ENCODE peak calls at places on chromosomes 2 and 18, in six cellular contexts. One of them, this sample, is unnamed. For H3K4me1, the result is how much of the 10 kb centered on the place peaks cover.

GRCh38 chr2:84940088-84940470 is 30.9 kb upstream of the KCMF1 start:
- DNase-seq in neuronal stem cell: no peak
- DNase-seq in IMR-90: no peak
- DNase-seq in trophoblast cell: no peak
- DNase-seq in H9: no peak
- DNase-seq in H1: no peak
- DNase-seq in this sample: no peak

GRCh38 chr2:26535663-26536275 is 57.8 kb upstream of the OTOF start:
- DNase-seq in neuronal stem cell: no peak
- DNase-seq in IMR-90: no peak
- DNase-seq in trophoblast cell: no peak
- DNase-seq in H9: no peak
- DNase-seq in H1: no peak
- DNase-seq in this sample: no peak

GRCh38 chr2:237859533-237860272 is at the start of gene RAMP1:
- DNase-seq in neuronal stem cell: no peak
- DNase-seq in IMR-90: peak
- DNase-seq in trophoblast cell: peak
- DNase-seq in H9: no peak
- DNase-seq in H1: no peak
- DNase-seq in this sample: peak

GRCh38 chr18:6650063-6650462 is 79.5 kb upstream of the ARHGAP28 start:
- DNase-seq in neuronal stem cell: no peak
- DNase-seq in IMR-90: no peak
- DNase-seq in trophoblast cell: no peak
- DNase-seq in H9: no peak
- DNase-seq in H1: no peak
- DNase-seq in this sample: no peak

GRCh38 chr2:54557601-54558187 is 101.6 kb downstream of the SPTBN1 start:
- DNase-seq in neuronal stem cell: peak
- DNase-seq in IMR-90: no peak
- DNase-seq in trophoblast cell: peak
- DNase-seq in H9: peak
- DNase-seq in H1: peak
- DNase-seq in this sample: peak

GRCh38 chr2:88760819-88761598 is 69.5 kb downstream of the RPIA start:
- DNase-seq in neuronal stem cell: no peak
- DNase-seq in IMR-90: no peak
- DNase-seq in trophoblast cell: no peak
- DNase-seq in H9: no peak
- DNase-seq in H1: no peak
- DNase-seq in this sample: no peak

GRCh38 chr18:2027026-2027425 is 544.3 kb downstream of the METTL4 start:
- DNase-seq in neuronal stem cell: no peak
- DNase-seq in IMR-90: no peak
- DNase-seq in trophoblast cell: no peak
- DNase-seq in H9: no peak
- DNase-seq in H1: no peak
- DNase-seq in this sample: no peak

GRCh38 chr2:210376618-210377175 is 61.7 kb upstream of the MYL1 start:
- DNase-seq in neuronal stem cell: no peak
- DNase-seq in IMR-90: no peak
- DNase-seq in trophoblast cell: no peak
- DNase-seq in H9: no peak
- DNase-seq in H1: no peak
- DNase-seq in this sample: no peak

GRCh38 chr2:138760693-138761092 is 19.5 kb downstream of the NXPH2 start:
- DNase-seq in neuronal stem cell: no peak
- DNase-seq in IMR-90: no peak
- DNase-seq in trophoblast cell: no peak
- DNase-seq in H9: no peak
- DNase-seq in H1: no peak
- DNase-seq in this sample: no peak

GRCh38 chr2:234963785-234964615 is 12.2 kb downstream of the SH3BP4 start:
- DNase-seq in neuronal stem cell: no peak
- DNase-seq in IMR-90: peak
- DNase-seq in trophoblast cell: no peak
- DNase-seq in H9: no peak
- DNase-seq in H1: no peak
- DNase-seq in this sample: peak

GRCh38 chr2:45778720-45779171 is 127.3 kb downstream of the PRKCE start:
- DNase-seq in neuronal stem cell: no peak
- DNase-seq in IMR-90: peak
- DNase-seq in trophoblast cell: peak
- DNase-seq in H9: peak
- DNase-seq in H1: peak
- DNase-seq in this sample: peak

GRCh38 chr2:177344316-177344715 is 48.3 kb upstream of the AGPS start:
- DNase-seq in neuronal stem cell: no peak
- DNase-seq in IMR-90: no peak
- DNase-seq in trophoblast cell: no peak
- DNase-seq in H9: no peak
- DNase-seq in H1: no peak
- DNase-seq in this sample: no peak

GRCh38 chr2:171687287-171688128 is at the start of gene DYNC1I2:
- DNase-seq in neuronal stem cell: peak
- DNase-seq in IMR-90: peak
- DNase-seq in trophoblast cell: peak
- DNase-seq in H9: peak
- DNase-seq in H1: peak
- DNase-seq in this sample: peak

DNA sequence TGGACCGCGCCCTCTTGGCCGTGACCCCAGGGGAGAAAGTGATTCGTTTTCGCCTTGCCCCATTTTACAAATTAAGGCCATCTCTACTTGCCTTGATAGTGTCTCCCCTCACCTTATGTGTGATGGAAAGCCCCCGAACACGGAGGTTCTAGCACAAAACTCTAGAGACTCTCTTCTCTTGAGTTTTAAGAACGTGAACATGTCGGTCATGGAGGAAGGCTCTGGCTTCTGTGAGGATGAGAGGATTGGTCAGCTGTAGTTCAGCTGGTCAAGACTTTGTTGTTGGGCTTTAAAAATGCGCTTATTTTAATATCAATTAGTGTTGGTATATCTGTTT is 828 bp downstream of the DYNC1I2 start:
- DNase-seq in neuronal stem cell: no peak
- DNase-seq in IMR-90: peak
- DNase-seq in trophoblast cell: peak
- DNase-seq in H9: no peak
- DNase-seq in H1: no peak
- DNase-seq in this sample: peak
- H3K4me1 ChIP-seq in neuronal stem cell: under half
- H3K4me1 ChIP-seq in IMR-90: under half
- H3K4me1 ChIP-seq in trophoblast cell: under half
- H3K4me1 ChIP-seq in H9: under half
- H3K4me1 ChIP-seq in H1: under half
- H3K4me1 ChIP-seq in this sample: under half

GRCh38 chr2:3022841-3023372 is 354.7 kb downstream of the EIPR1 start:
- DNase-seq in neuronal stem cell: no peak
- DNase-seq in IMR-90: no peak
- DNase-seq in trophoblast cell: no peak
- DNase-seq in H9: peak
- DNase-seq in H1: no peak
- DNase-seq in this sample: no peak

GRCh38 chr2:3024401-3024935 is 353.1 kb downstream of the EIPR1 start:
- DNase-seq in neuronal stem cell: no peak
- DNase-seq in IMR-90: no peak
- DNase-seq in trophoblast cell: no peak
- DNase-seq in H9: peak
- DNase-seq in H1: no peak
- DNase-seq in this sample: no peak

GRCh38 chr2:3023531-3023930 is 354.1 kb downstream of the EIPR1 start:
- DNase-seq in neuronal stem cell: no peak
- DNase-seq in IMR-90: no peak
- DNase-seq in trophoblast cell: no peak
- DNase-seq in H9: peak
- DNase-seq in H1: no peak
- DNase-seq in this sample: no peak

GRCh38 chr2:3025261-3025660 is 352.4 kb downstream of the EIPR1 start:
- DNase-seq in neuronal stem cell: no peak
- DNase-seq in IMR-90: no peak
- DNase-seq in trophoblast cell: no peak
- DNase-seq in H9: peak
- DNase-seq in H1: no peak
- DNase-seq in this sample: no peak

GRCh38 chr2:3025984-3026383 is 351.6 kb downstream of the EIPR1 start:
- DNase-seq in neuronal stem cell: no peak
- DNase-seq in IMR-90: no peak
- DNase-seq in trophoblast cell: no peak
- DNase-seq in H9: peak
- DNase-seq in H1: no peak
- DNase-seq in this sample: no peak
- H3K23ac ChIP-seq in neuronal stem cell: no peak
- H3K23ac ChIP-seq in IMR-90: no peak
- H3K23ac ChIP-seq in trophoblast cell: no peak
- H3K23ac ChIP-seq in H9: no peak
- H3K23ac ChIP-seq in H1: no peak
- H3K23ac ChIP-seq in this sample: no peak

DNA sequence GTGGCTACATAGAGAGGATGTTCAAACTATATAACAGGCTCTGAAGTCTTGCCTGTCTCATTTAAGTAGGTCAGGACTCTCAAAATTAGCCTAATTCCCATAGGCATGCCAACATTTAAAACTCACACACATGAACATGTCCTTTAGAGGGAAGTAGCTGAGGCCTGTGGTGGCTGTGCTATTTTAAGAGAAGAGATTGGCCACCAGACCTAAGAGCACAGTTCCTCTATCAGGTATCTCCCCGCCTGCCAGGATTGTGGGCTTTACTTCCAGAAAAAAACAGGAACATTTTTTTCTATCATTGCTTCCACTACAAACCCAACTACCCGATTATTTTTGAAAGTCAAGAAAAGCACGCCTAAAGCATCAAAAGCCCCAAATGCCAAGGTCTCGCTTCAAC is 15.4 kb downstream of the FHL2 start:
- DNase-seq in neuronal stem cell: no peak
- DNase-seq in IMR-90: no peak
- DNase-seq in trophoblast cell: no peak
- DNase-seq in H9: no peak
- DNase-seq in H1: no peak
- DNase-seq in this sample: no peak
- H3K4me1 ChIP-seq in neuronal stem cell: under half
- H3K4me1 ChIP-seq in IMR-90: under half
- H3K4me1 ChIP-seq in trophoblast cell: under half
- H3K4me1 ChIP-seq in H9: under half
- H3K4me1 ChIP-seq in H1: under half
- H3K4me1 ChIP-seq in this sample: under half

GRCh38 chr18:79507076-79507545 is 111.4 kb downstream of the NFATC1 start:
- DNase-seq in neuronal stem cell: no peak
- DNase-seq in IMR-90: no peak
- DNase-seq in trophoblast cell: no peak
- DNase-seq in H9: no peak
- DNase-seq in H1: no peak
- DNase-seq in this sample: no peak
- H3K23ac ChIP-seq in neuronal stem cell: peak
- H3K23ac ChIP-seq in IMR-90: no peak
- H3K23ac ChIP-seq in trophoblast cell: no peak
- H3K23ac ChIP-seq in H9: no peak
- H3K23ac ChIP-seq in H1: no peak
- H3K23ac ChIP-seq in this sample: no peak

GRCh38 chr2:196187898-196188458 is 16.6 kb upstream of the STK17B start:
- DNase-seq in neuronal stem cell: no peak
- DNase-seq in IMR-90: no peak
- DNase-seq in trophoblast cell: no peak
- DNase-seq in H9: no peak
- DNase-seq in H1: no peak
- DNase-seq in this sample: no peak

GRCh38 chr2:196184919-196185318 is 13.5 kb upstream of the STK17B start:
- DNase-seq in neuronal stem cell: no peak
- DNase-seq in IMR-90: no peak
- DNase-seq in trophoblast cell: no peak
- DNase-seq in H9: no peak
- DNase-seq in H1: no peak
- DNase-seq in this sample: no peak

GRCh38 chr2:196183528-196184231 is 12.3 kb upstream of the STK17B start:
- DNase-seq in neuronal stem cell: no peak
- DNase-seq in IMR-90: no peak
- DNase-seq in trophoblast cell: no peak
- DNase-seq in H9: no peak
- DNase-seq in H1: no peak
- DNase-seq in this sample: no peak

GRCh38 chr2:196183172-196183473 is 11.7 kb upstream of the STK17B start:
- DNase-seq in neuronal stem cell: no peak
- DNase-seq in IMR-90: no peak
- DNase-seq in trophoblast cell: no peak
- DNase-seq in H9: no peak
- DNase-seq in H1: no peak
- DNase-seq in this sample: no peak

GRCh38 chr2:196186266-196186980 is 15.0 kb upstream of the STK17B start:
- DNase-seq in neuronal stem cell: no peak
- DNase-seq in IMR-90: no peak
- DNase-seq in trophoblast cell: peak
- DNase-seq in H9: no peak
- DNase-seq in H1: no peak
- DNase-seq in this sample: no peak
- H3K4me1 ChIP-seq in neuronal stem cell: under half
- H3K4me1 ChIP-seq in IMR-90: under half
- H3K4me1 ChIP-seq in trophoblast cell: under half
- H3K4me1 ChIP-seq in H9: under half
- H3K4me1 ChIP-seq in H1: under half
- H3K4me1 ChIP-seq in this sample: under half

GRCh38 chr2:218217366-218218309 is 649 bp downstream of the ARPC2 start:
- DNase-seq in neuronal stem cell: peak
- DNase-seq in IMR-90: peak
- DNase-seq in trophoblast cell: peak
- DNase-seq in H9: peak
- DNase-seq in H1: peak
- DNase-seq in this sample: peak
- H3K23ac ChIP-seq in neuronal stem cell: peak
- H3K23ac ChIP-seq in IMR-90: peak
- H3K23ac ChIP-seq in trophoblast cell: no peak
- H3K23ac ChIP-seq in H9: no peak
- H3K23ac ChIP-seq in H1: no peak
- H3K23ac ChIP-seq in this sample: no peak

GRCh38 chr2:8438996-8439395 is 242.9 kb upstream of the ID2 start:
- DNase-seq in neuronal stem cell: no peak
- DNase-seq in IMR-90: no peak
- DNase-seq in trophoblast cell: no peak
- DNase-seq in H9: no peak
- DNase-seq in H1: no peak
- DNase-seq in this sample: no peak
- H3K4me1 ChIP-seq in neuronal stem cell: under half
- H3K4me1 ChIP-seq in IMR-90: under half
- H3K4me1 ChIP-seq in trophoblast cell: under half
- H3K4me1 ChIP-seq in H9: under half
- H3K4me1 ChIP-seq in H1: under half
- H3K4me1 ChIP-seq in this sample: under half

DNA sequence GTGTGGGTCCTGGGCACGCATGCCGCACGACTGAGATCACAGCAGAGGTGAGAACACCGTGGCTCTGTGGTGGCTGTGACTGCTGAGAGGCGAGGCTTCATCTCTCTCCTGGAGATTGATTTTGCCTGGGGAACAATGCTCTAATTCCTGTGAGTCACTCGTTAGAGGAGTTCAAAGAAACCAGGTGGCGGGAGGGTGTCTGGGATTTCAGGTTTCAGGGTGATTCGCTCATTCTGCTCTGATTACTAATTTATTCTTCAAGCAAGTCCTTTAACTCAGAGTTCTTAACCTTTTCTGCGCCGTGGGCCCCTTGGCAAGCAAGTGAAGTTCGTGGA is 56.3 kb downstream of the GLI2 start:
- DNase-seq in neuronal stem cell: no peak
- DNase-seq in IMR-90: peak
- DNase-seq in trophoblast cell: peak
- DNase-seq in H9: no peak
- DNase-seq in H1: no peak
- DNase-seq in this sample: no peak
- H3K23ac ChIP-seq in neuronal stem cell: peak
- H3K23ac ChIP-seq in IMR-90: peak
- H3K23ac ChIP-seq in trophoblast cell: peak
- H3K23ac ChIP-seq in H9: no peak
- H3K23ac ChIP-seq in H1: no peak
- H3K23ac ChIP-seq in this sample: no peak

This sample was measured in mesenchymal stem cell.